ENCODE peak calls at places on chromosomes 6 and 20, in ten cellular contexts. I is right lobe of liver; X is NCI-H146; H is LoVo; G is CD4-positive, CD25-positive, alpha-beta regulatory T cell; Y is amniotic stem cell; D is left ventricle myocardium superior; S is mucosa of gallbladder; V is HEK293T; W is Ammon's horn. J is an unnamed sample.

GRCh38 chr20:38168791-38169589 is 3.9 kb upstream of the TGM2 start:
- DNase-seq in I (peak), X (no peak), H (no peak), G (no peak), Y (no peak), D (peak), S (no peak), V (no peak), W (peak), J (no peak)

GRCh38 chr6:92050216-92050615 is 1369.1 kb downstream of the EPHA7 start:
- DNase-seq in I (no peak), X (no peak), H (no peak), G (no peak), Y (no peak), D (no peak), S (no peak), V (no peak), W (no peak), J (no peak)

GRCh38 chr6:1485678-1486077 is 96.3 kb downstream of the FOXF2 start:
- DNase-seq in I (no peak), X (no peak), H (peak), G (no peak), Y (peak), D (no peak), S (no peak), V (no peak), W (no peak), J (no peak)

GRCh38 chr20:43953919-43954617 is 39.4 kb downstream of the TOX2 start:
- DNase-seq in I (no peak), X (no peak), H (peak), G (no peak), Y (no peak), D (no peak), S (no peak), V (no peak), W (no peak), J (no peak)

GRCh38 chr20:25317351-25318075 is 69.6 kb downstream of the PYGB start:
- DNase-seq in I (no peak), X (no peak), H (no peak), G (no peak), Y (no peak), D (no peak), S (no peak), V (no peak), W (no peak), J (no peak)

GRCh38 chr20:796916-797315 is 28.6 kb upstream of the SLC52A3 start:
- DNase-seq in I (no peak), X (no peak), H (no peak), G (no peak), Y (no peak), D (no peak), S (no peak), V (no peak), W (no peak), J (no peak)

GRCh38 chr6:75991941-75992340 is 80.5 kb downstream of the IMPG1 start:
- DNase-seq in I (no peak), X (peak), H (no peak), G (no peak), Y (no peak), D (no peak), S (no peak), V (no peak), W (no peak), J (no peak)

GRCh38 chr20:38414769-38415450 is 20.2 kb downstream of the SNHG17 start:
- DNase-seq in I (no peak), X (no peak), H (no peak), G (no peak), Y (no peak), D (no peak), S (no peak), V (no peak), W (no peak), J (no peak)

GRCh38 chr6:56529594-56530191 is 113.0 kb downstream of the DST start:
- DNase-seq in I (no peak), X (no peak), H (no peak), G (no peak), Y (no peak), D (no peak), S (no peak), V (peak), W (no peak), J (no peak)

GRCh38 chr6:152356659-152357058 is 280.5 kb downstream of the SYNE1 start:
- DNase-seq in I (no peak), X (peak), H (peak), G (peak), Y (no peak), D (no peak), S (no peak), V (peak), W (peak), J (no peak)

GRCh38 chr6:53174996-53175395 is 26.4 kb upstream of the GCM1 start:
- DNase-seq in I (no peak), X (no peak), H (no peak), G (no peak), Y (no peak), D (no peak), S (peak), V (no peak), W (no peak), J (no peak)

J was measured in CD8-positive, alpha-beta memory T cell.